ENCODE peak calls at places on chromosomes 3 and 15, in ten cellular contexts. One of them, this sample, is unnamed.

GRCh38 chr3:14248477-14248848 is 69.8 kb downstream of the LSM3 start:
- DNase-seq in A549: no peak
- DNase-seq in mammary epithelial cell: no peak
- DNase-seq in cardiac muscle cell: no peak
- DNase-seq in effector memory CD4-positive, alpha-beta T cell: no peak
- DNase-seq in IMR-90: no peak
- DNase-seq in tibial nerve: no peak
- DNase-seq in heart right ventricle: no peak
- DNase-seq in neural progenitor cell: no peak
- DNase-seq in CD8-positive, alpha-beta memory T cell: no peak
- DNase-seq in this sample: no peak

GRCh38 chr15:87572381-87572780 is 684.2 kb downstream of the NTRK3 start:
- DNase-seq in A549: no peak
- DNase-seq in mammary epithelial cell: no peak
- DNase-seq in cardiac muscle cell: peak; percentile 8
- DNase-seq in effector memory CD4-positive, alpha-beta T cell: no peak
- DNase-seq in IMR-90: no peak
- DNase-seq in tibial nerve: no peak
- DNase-seq in heart right ventricle: no peak
- DNase-seq in neural progenitor cell: peak; percentile 16
- DNase-seq in CD8-positive, alpha-beta memory T cell: no peak
- DNase-seq in this sample: no peak

GRCh38 chr15:101269479-101270223 is 7.6 kb downstream of the SELENOS start:
- DNase-seq in A549: no peak
- DNase-seq in mammary epithelial cell: no peak
- DNase-seq in cardiac muscle cell: no peak
- DNase-seq in effector memory CD4-positive, alpha-beta T cell: no peak
- DNase-seq in IMR-90: no peak
- DNase-seq in tibial nerve: no peak
- DNase-seq in heart right ventricle: peak; percentile 41
- DNase-seq in neural progenitor cell: peak; percentile 31
- DNase-seq in CD8-positive, alpha-beta memory T cell: no peak
- DNase-seq in this sample: no peak

GRCh38 chr3:39806820-39807219 is 2.6 kb upstream of the MYRIP start:
- DNase-seq in A549: no peak
- DNase-seq in mammary epithelial cell: no peak
- DNase-seq in cardiac muscle cell: no peak
- DNase-seq in effector memory CD4-positive, alpha-beta T cell: no peak
- DNase-seq in IMR-90: no peak
- DNase-seq in tibial nerve: no peak
- DNase-seq in heart right ventricle: no peak
- DNase-seq in neural progenitor cell: no peak
- DNase-seq in CD8-positive, alpha-beta memory T cell: no peak
- DNase-seq in this sample: no peak

GRCh38 chr3:159884661-159885402 is 103.8 kb upstream of the IL12A start:
- DNase-seq in A549: peak; percentile 49
- DNase-seq in mammary epithelial cell: no peak
- DNase-seq in cardiac muscle cell: peak; percentile 32
- DNase-seq in effector memory CD4-positive, alpha-beta T cell: no peak
- DNase-seq in IMR-90: peak; percentile 65
- DNase-seq in tibial nerve: no peak
- DNase-seq in heart right ventricle: no peak
- DNase-seq in neural progenitor cell: peak; percentile 46
- DNase-seq in CD8-positive, alpha-beta memory T cell: no peak
- DNase-seq in this sample: no peak

GRCh38 chr3:50708620-50709019 is 33.9 kb downstream of the DOCK3 start:
- DNase-seq in A549: no peak
- DNase-seq in mammary epithelial cell: no peak
- DNase-seq in cardiac muscle cell: no peak
- DNase-seq in effector memory CD4-positive, alpha-beta T cell: no peak
- DNase-seq in IMR-90: no peak
- DNase-seq in tibial nerve: no peak
- DNase-seq in heart right ventricle: peak; percentile 16
- DNase-seq in neural progenitor cell: no peak
- DNase-seq in CD8-positive, alpha-beta memory T cell: no peak
- DNase-seq in this sample: no peak

GRCh38 chr3:183688869-183689268 is 8.7 kb upstream of the YEATS2 start:
- DNase-seq in A549: no peak
- DNase-seq in mammary epithelial cell: no peak
- DNase-seq in cardiac muscle cell: no peak
- DNase-seq in effector memory CD4-positive, alpha-beta T cell: no peak
- DNase-seq in IMR-90: peak; percentile 30
- DNase-seq in tibial nerve: no peak
- DNase-seq in heart right ventricle: no peak
- DNase-seq in neural progenitor cell: no peak
- DNase-seq in CD8-positive, alpha-beta memory T cell: no peak
- DNase-seq in this sample: no peak

GRCh38 chr3:188453431-188454384 is 299.8 kb downstream of the LPP start:
- DNase-seq in A549: no peak
- DNase-seq in mammary epithelial cell: no peak
- DNase-seq in cardiac muscle cell: no peak
- DNase-seq in effector memory CD4-positive, alpha-beta T cell: no peak
- DNase-seq in IMR-90: no peak
- DNase-seq in tibial nerve: no peak
- DNase-seq in heart right ventricle: no peak
- DNase-seq in neural progenitor cell: no peak
- DNase-seq in CD8-positive, alpha-beta memory T cell: no peak
- DNase-seq in this sample: no peak

GRCh38 chr3:108124337-108125150 is 33.7 kb upstream of the CD47 start:
- DNase-seq in A549: no peak
- DNase-seq in mammary epithelial cell: no peak
- DNase-seq in cardiac muscle cell: no peak
- DNase-seq in effector memory CD4-positive, alpha-beta T cell: peak; percentile 56
- DNase-seq in IMR-90: no peak
- DNase-seq in tibial nerve: no peak
- DNase-seq in heart right ventricle: no peak
- DNase-seq in neural progenitor cell: no peak
- DNase-seq in CD8-positive, alpha-beta memory T cell: peak; percentile 76
- DNase-seq in this sample: no peak

DNA sequence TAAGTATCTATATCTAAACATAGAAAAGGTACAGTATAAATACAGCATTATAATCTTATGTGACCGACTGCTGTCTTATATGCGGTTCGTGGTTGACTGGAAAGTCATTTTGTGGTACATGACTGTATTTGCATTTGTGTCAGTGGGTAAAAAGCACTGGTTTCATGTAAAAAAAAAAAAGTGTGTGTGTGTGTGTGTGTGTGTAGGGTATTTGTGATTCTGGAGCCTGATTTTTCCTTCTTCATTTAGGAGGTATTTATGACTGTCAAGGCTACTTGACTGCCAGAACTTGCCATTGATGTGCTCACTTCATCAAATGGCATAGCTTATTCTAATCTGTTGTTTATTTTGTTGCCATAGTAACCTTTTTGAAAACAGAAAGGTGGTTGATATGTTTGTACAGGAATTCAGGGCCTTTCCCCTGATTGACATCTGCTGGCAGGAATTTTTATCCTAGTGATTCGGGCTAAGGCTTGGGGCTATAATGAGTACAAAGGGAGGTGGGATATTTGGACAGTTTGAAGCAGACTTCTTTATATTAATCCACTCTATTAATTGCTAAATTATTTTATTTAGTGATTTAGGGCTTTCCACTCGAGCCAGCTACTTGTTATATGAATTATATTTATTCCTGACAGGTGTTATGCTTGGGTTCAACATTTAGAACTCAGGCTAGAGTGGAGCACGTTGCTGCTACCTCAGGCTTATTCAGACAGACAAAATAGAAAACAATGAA is 63.4 kb downstream of the AKAP13 start:
- DNase-seq in A549: peak; percentile 49
- DNase-seq in mammary epithelial cell: peak; percentile 88
- DNase-seq in cardiac muscle cell: peak; percentile 61
- DNase-seq in effector memory CD4-positive, alpha-beta T cell: peak; percentile 4
- DNase-seq in IMR-90: peak; percentile 33
- DNase-seq in tibial nerve: no peak
- DNase-seq in heart right ventricle: no peak
- DNase-seq in neural progenitor cell: peak; percentile 53
- DNase-seq in CD8-positive, alpha-beta memory T cell: peak; percentile 52
- DNase-seq in this sample: no peak
- H3K27ac ChIP-seq in A549: no peak overlapping the region
- H3K27ac ChIP-seq in mammary epithelial cell: peak overlapping the region; percentile 77
- H3K27ac ChIP-seq in cardiac muscle cell: peak overlapping the region; percentile 77
- H3K27ac ChIP-seq in effector memory CD4-positive, alpha-beta T cell: peak overlapping the region; percentile 31
- H3K27ac ChIP-seq in IMR-90: no peak overlapping the region
- H3K27ac ChIP-seq in tibial nerve: no peak overlapping the region
- H3K27ac ChIP-seq in heart right ventricle: no peak overlapping the region
- H3K27ac ChIP-seq in neural progenitor cell: peak overlapping the region; percentile 95
- H3K27ac ChIP-seq in CD8-positive, alpha-beta memory T cell: no peak overlapping the region
- H3K27ac ChIP-seq in this sample: peak overlapping the region; percentile 49

DNA sequence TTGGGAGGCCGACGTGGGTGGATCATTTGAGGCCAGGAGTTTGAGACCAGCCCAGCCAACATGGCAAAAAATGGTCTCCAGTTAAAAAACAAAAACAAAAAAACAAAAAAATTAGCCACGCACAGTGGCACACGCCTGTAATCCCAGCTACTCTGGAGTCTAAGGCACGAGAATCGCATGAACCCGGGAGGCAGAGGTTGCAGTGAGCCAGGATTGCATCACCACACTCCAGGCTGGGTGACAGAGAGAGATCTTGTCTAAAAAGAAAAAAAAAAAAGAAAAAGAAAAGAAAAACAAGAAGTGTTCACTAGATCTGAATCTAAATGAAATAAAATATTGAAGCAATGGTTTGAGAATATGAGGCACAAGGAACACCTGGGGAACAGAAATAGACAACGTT is 36.7 kb downstream of the SLC9A9 start:
- DNase-seq in A549: no peak
- DNase-seq in mammary epithelial cell: no peak
- DNase-seq in cardiac muscle cell: no peak
- DNase-seq in effector memory CD4-positive, alpha-beta T cell: no peak
- DNase-seq in IMR-90: no peak
- DNase-seq in tibial nerve: peak; percentile 65
- DNase-seq in heart right ventricle: peak; percentile 25
- DNase-seq in neural progenitor cell: no peak
- DNase-seq in CD8-positive, alpha-beta memory T cell: no peak
- DNase-seq in this sample: no peak
- H3K27ac ChIP-seq in A549: no peak overlapping the region
- H3K27ac ChIP-seq in mammary epithelial cell: no peak overlapping the region
- H3K27ac ChIP-seq in cardiac muscle cell: no peak overlapping the region
- H3K27ac ChIP-seq in effector memory CD4-positive, alpha-beta T cell: no peak overlapping the region
- H3K27ac ChIP-seq in IMR-90: no peak overlapping the region
- H3K27ac ChIP-seq in tibial nerve: no peak overlapping the region
- H3K27ac ChIP-seq in heart right ventricle: no peak overlapping the region
- H3K27ac ChIP-seq in neural progenitor cell: no peak overlapping the region
- H3K27ac ChIP-seq in CD8-positive, alpha-beta memory T cell: no peak overlapping the region
- H3K27ac ChIP-seq in this sample: peak overlapping the region; percentile 23

DNA sequence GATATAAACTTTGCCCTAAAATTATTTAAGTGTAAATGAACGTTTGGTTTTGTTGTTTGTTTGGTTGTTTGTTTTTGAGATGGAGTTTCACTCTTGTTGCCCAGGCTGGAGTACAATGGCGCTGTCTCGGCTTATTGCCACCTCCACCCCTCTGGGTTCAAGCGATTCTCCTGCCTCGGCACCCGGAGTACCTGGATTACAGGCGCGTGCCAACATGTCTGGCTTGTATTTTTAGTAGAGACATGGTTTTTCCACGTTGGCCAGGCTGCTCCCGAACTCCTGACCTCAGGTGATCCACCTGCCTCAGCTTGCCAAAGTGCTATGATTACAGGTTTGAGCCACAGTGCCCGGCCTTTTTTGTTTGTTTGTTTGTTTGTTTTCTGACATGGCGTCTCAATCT is 87.9 kb upstream of the CHD2 start:
- DNase-seq in A549: no peak
- DNase-seq in mammary epithelial cell: peak; percentile 34
- DNase-seq in cardiac muscle cell: no peak
- DNase-seq in effector memory CD4-positive, alpha-beta T cell: no peak
- DNase-seq in IMR-90: no peak
- DNase-seq in tibial nerve: no peak
- DNase-seq in heart right ventricle: no peak
- DNase-seq in neural progenitor cell: no peak
- DNase-seq in CD8-positive, alpha-beta memory T cell: no peak
- DNase-seq in this sample: no peak
- H3K27ac ChIP-seq in A549: peak overlapping the region; percentile 97
- H3K27ac ChIP-seq in mammary epithelial cell: peak overlapping the region; percentile 98
- H3K27ac ChIP-seq in cardiac muscle cell: peak overlapping the region; percentile 95
- H3K27ac ChIP-seq in effector memory CD4-positive, alpha-beta T cell: peak overlapping the region; percentile 98
- H3K27ac ChIP-seq in IMR-90: no peak overlapping the region
- H3K27ac ChIP-seq in tibial nerve: no peak overlapping the region
- H3K27ac ChIP-seq in heart right ventricle: no peak overlapping the region
- H3K27ac ChIP-seq in neural progenitor cell: no peak overlapping the region
- H3K27ac ChIP-seq in CD8-positive, alpha-beta memory T cell: peak overlapping the region; percentile 94
- H3K27ac ChIP-seq in this sample: peak overlapping the region; percentile 100

DNA sequence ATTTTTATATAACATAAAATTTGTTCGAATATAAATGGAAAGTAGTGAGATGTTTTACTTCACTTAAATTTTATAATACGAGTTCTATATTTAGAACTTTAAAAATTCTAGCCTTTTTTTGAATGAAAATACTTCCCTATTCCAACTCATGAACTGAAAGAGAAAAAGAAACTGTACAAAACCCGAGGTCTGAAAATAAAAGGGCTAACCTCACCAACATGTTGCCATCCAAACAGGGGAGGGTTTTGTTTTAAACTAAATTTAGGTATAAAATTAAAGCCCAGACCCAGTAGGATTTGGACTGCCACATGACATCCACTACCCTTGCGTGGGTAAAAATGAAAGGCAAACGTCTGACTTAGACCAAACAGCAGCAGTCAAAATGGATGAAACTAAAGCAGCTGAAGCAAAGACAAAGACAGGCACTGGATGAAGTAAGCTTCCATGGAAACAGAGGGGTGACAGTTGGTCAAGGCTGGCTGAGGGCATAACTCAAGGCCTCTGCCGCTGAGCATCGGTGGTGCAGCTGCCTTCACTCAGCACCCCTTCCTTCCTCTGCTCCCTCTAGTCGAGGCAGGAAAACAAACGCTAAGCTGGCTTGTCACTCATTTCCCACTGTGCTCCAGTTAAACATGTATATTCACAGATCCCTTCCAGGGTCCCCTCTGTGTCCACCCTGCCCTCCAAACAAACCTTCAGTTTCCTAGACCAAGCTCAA is 58.1 kb downstream of the TM4SF4 start:
- DNase-seq in A549: no peak
- DNase-seq in mammary epithelial cell: no peak
- DNase-seq in cardiac muscle cell: no peak
- DNase-seq in effector memory CD4-positive, alpha-beta T cell: no peak
- DNase-seq in IMR-90: no peak
- DNase-seq in tibial nerve: no peak
- DNase-seq in heart right ventricle: no peak
- DNase-seq in neural progenitor cell: no peak
- DNase-seq in CD8-positive, alpha-beta memory T cell: no peak
- DNase-seq in this sample: no peak
- H3K27ac ChIP-seq in A549: peak overlapping the region; percentile 82
- H3K27ac ChIP-seq in mammary epithelial cell: no peak overlapping the region
- H3K27ac ChIP-seq in cardiac muscle cell: peak overlapping the region; percentile 21
- H3K27ac ChIP-seq in effector memory CD4-positive, alpha-beta T cell: no peak overlapping the region
- H3K27ac ChIP-seq in IMR-90: no peak overlapping the region
- H3K27ac ChIP-seq in tibial nerve: peak overlapping the region; percentile 36
- H3K27ac ChIP-seq in heart right ventricle: no peak overlapping the region
- H3K27ac ChIP-seq in neural progenitor cell: no peak overlapping the region
- H3K27ac ChIP-seq in CD8-positive, alpha-beta memory T cell: no peak overlapping the region
- H3K27ac ChIP-seq in this sample: no peak overlapping the region

GRCh38 chr15:88624156-88624970 is 3.2 kb downstream of the AEN start:
- DNase-seq in A549: no peak
- DNase-seq in mammary epithelial cell: no peak
- DNase-seq in cardiac muscle cell: peak; percentile 35
- DNase-seq in effector memory CD4-positive, alpha-beta T cell: peak; percentile 38
- DNase-seq in IMR-90: peak; percentile 61
- DNase-seq in tibial nerve: no peak
- DNase-seq in heart right ventricle: no peak
- DNase-seq in neural progenitor cell: peak; percentile 49
- DNase-seq in CD8-positive, alpha-beta memory T cell: peak; percentile 61
- DNase-seq in this sample: no peak
- H3K27ac ChIP-seq in A549: peak overlapping the region; percentile 34
- H3K27ac ChIP-seq in mammary epithelial cell: peak overlapping the region; percentile 95
- H3K27ac ChIP-seq in cardiac muscle cell: no peak overlapping the region
- H3K27ac ChIP-seq in effector memory CD4-positive, alpha-beta T cell: peak overlapping the region; percentile 87
- H3K27ac ChIP-seq in IMR-90: peak overlapping the region; percentile 75
- H3K27ac ChIP-seq in tibial nerve: peak overlapping the region; percentile 53
- H3K27ac ChIP-seq in heart right ventricle: no peak overlapping the region
- H3K27ac ChIP-seq in neural progenitor cell: no peak overlapping the region
- H3K27ac ChIP-seq in CD8-positive, alpha-beta memory T cell: peak overlapping the region; percentile 59
- H3K27ac ChIP-seq in this sample: peak overlapping the region; percentile 31

This sample was measured in left lung.